ENCODE peak calls at places on chromosomes 1 and 21, in six cellular contexts. Z, M, W, X, V and T are unnamed samples.

GRCh38 chr1:232627645-232628334 is 2.1 kb downstream of the SIPA1L2 start:
- DNase-seq in Z (no peak), M (no peak), W (peak; percentile 65), X (no peak), V (no peak), T (no peak)

GRCh38 chr1:64186138-64186897 is 17.1 kb upstream of the UBE2U start:
- DNase-seq in Z (no peak), M (peak; percentile 90), W (no peak), X (no peak), V (no peak), T (no peak)

GRCh38 chr1:8127201-8127641 is 101.1 kb upstream of the ERRFI1 start:
- DNase-seq in Z (no peak), M (no peak), W (no peak), X (no peak), V (no peak), T (no peak)

GRCh38 chr1:30527511-30528140 is 195.8 kb downstream of the MATN1 start:
- DNase-seq in Z (peak; percentile 78), M (no peak), W (no peak), X (no peak), V (no peak), T (no peak)

GRCh38 chr1:5651964-5652751 is 340.1 kb downstream of the NPHP4 start:
- DNase-seq in Z (no peak), M (no peak), W (no peak), X (no peak), V (no peak), T (no peak)

GRCh38 chr1:67743072-67743725 is 58.2 kb downstream of the GADD45A start:
- DNase-seq in Z (no peak), M (no peak), W (no peak), X (no peak), V (no peak), T (no peak)

GRCh38 chr1:214422137-214422671 is 129.2 kb downstream of the PTPN14 start:
- DNase-seq in Z (no peak), M (no peak), W (no peak), X (no peak), V (no peak), T (no peak)

GRCh38 chr1:42081475-42081874 is 71.7 kb upstream of the GUCA2B start:
- DNase-seq in Z (peak; percentile 33), M (peak; percentile 83), W (no peak), X (no peak), V (no peak), T (no peak)

GRCh38 chr1:93710949-93711591 is 29.4 kb upstream of the BCAR3 start:
- DNase-seq in Z (no peak), M (no peak), W (no peak), X (no peak), V (no peak), T (no peak)

GRCh38 chr1:115089443-115090340 is at the start of gene TSPAN2:
- DNase-seq in Z (peak; percentile 64), M (peak; percentile 50), W (peak; percentile 65), X (peak; percentile 46), V (peak; percentile 18), T (no peak)

GRCh38 chr1:224851210-224851849 is 78.1 kb upstream of the DNAH14 start:
- DNase-seq in Z (peak; percentile 73), M (peak; percentile 78), W (peak; percentile 53), X (peak; percentile 41), V (no peak), T (peak; percentile 25)

GRCh38 chr1:59455206-59455605 is 158.3 kb downstream of the FGGY start:
- DNase-seq in Z (no peak), M (no peak), W (no peak), X (no peak), V (no peak), T (no peak)

GRCh38 chr1:236938745-236939144 is 65.5 kb downstream of the MT1HL1 start:
- DNase-seq in Z (no peak), M (no peak), W (no peak), X (no peak), V (no peak), T (peak; percentile 58)

GRCh38 chr1:59195151-59195550 is 101.7 kb upstream of the FGGY start:
- DNase-seq in Z (no peak), M (no peak), W (no peak), X (no peak), V (no peak), T (no peak)

GRCh38 chr1:178399177-178399728 is 97.5 kb downstream of the CLEC20A start:
- DNase-seq in Z (no peak), M (no peak), W (no peak), X (no peak), V (no peak), T (no peak)

GRCh38 chr1:14113841-14114567 is 414.0 kb downstream of the PRDM2 start:
- DNase-seq in Z (no peak), M (peak; percentile 40), W (no peak), X (no peak), V (no peak), T (peak; percentile 51)

GRCh38 chr1:24300971-24301370 is 18.2 kb upstream of the GRHL3 start:
- DNase-seq in Z (no peak), M (no peak), W (no peak), X (no peak), V (no peak), T (no peak)

GRCh38 chr21:29704719-29705118 is 235.1 kb downstream of the GRIK1 start:
- DNase-seq in Z (no peak), M (no peak), W (no peak), X (no peak), V (no peak), T (no peak)

GRCh38 chr1:93346472-93346991 is 825 bp downstream of the DR1 start:
- DNase-seq in Z (no peak), M (no peak), W (no peak), X (no peak), V (peak; percentile 9), T (peak; percentile 18)

GRCh38 chr1:99281109-99281508 is 16.8 kb downstream of the PLPPR4 start:
- DNase-seq in Z (no peak), M (no peak), W (no peak), X (no peak), V (no peak), T (no peak)

GRCh38 chr1:30648408-30649000 is 74.9 kb downstream of the MATN1 start:
- DNase-seq in Z (no peak), M (no peak), W (no peak), X (no peak), V (no peak), T (no peak)

GRCh38 chr21:38474796-38475195 is 23.5 kb downstream of the ERG start:
- DNase-seq in Z (no peak), M (no peak), W (no peak), X (no peak), V (no peak), T (no peak)

GRCh38 chr1:6401673-6402072 is 8.1 kb upstream of the ACOT7 start:
- DNase-seq in Z (no peak), M (no peak), W (peak; percentile 32), X (no peak), V (no peak), T (no peak)

GRCh38 chr1:235429143-235429542 is 61.9 kb downstream of the TBCE start:
- DNase-seq in Z (no peak), M (no peak), W (no peak), X (no peak), V (no peak), T (no peak)

GRCh38 chr1:216183427-216183826 is 239.8 kb downstream of the USH2A start:
- DNase-seq in Z (no peak), M (no peak), W (no peak), X (no peak), V (no peak), T (no peak)